ENCODE peak calls at places on chromosomes 4 and X, in seven cellular contexts. One of them, this sample, is unnamed.

GRCh38 chrX:12974217-12974796 is 603 bp upstream of the TMSB4X start:
- DNase-seq in stimulated activated CD4-positive, alpha-beta T cell treated with anti-CD3 and anti-CD28 coated beads, Interleukin-1b, Interleukin-23, amount 100 ng/mL, for 48 hours: peak; percentile 67
- DNase-seq in ureter: peak; percentile 68
- DNase-seq in hepatic stellate cell: peak; percentile 57
- DNase-seq in T-cell: no peak
- DNase-seq in thoracic aorta: no peak
- DNase-seq in cardiac fibroblast: peak; percentile 83
- DNase-seq in this sample: no peak

GRCh38 chr4:54063737-54064316 is 578 bp downstream of the CHIC2 start:
- DNase-seq in stimulated activated CD4-positive, alpha-beta T cell treated with anti-CD3 and anti-CD28 coated beads, Interleukin-1b, Interleukin-23, amount 100 ng/mL, for 48 hours: peak; percentile 20
- DNase-seq in ureter: peak; percentile 55
- DNase-seq in hepatic stellate cell: no peak
- DNase-seq in T-cell: peak; percentile 29
- DNase-seq in thoracic aorta: no peak
- DNase-seq in cardiac fibroblast: peak; percentile 31
- DNase-seq in this sample: no peak

GRCh38 chrX:20515841-20516461 is 249.2 kb upstream of the RPS6KA3 start:
- DNase-seq in stimulated activated CD4-positive, alpha-beta T cell treated with anti-CD3 and anti-CD28 coated beads, Interleukin-1b, Interleukin-23, amount 100 ng/mL, for 48 hours: peak; percentile 24
- DNase-seq in ureter: no peak
- DNase-seq in hepatic stellate cell: peak; percentile 26
- DNase-seq in T-cell: no peak
- DNase-seq in thoracic aorta: no peak
- DNase-seq in cardiac fibroblast: peak; percentile 90
- DNase-seq in this sample: no peak

GRCh38 chr4:180589575-180589974 is 1653.6 kb upstream of the TENM3 start:
- DNase-seq in stimulated activated CD4-positive, alpha-beta T cell treated with anti-CD3 and anti-CD28 coated beads, Interleukin-1b, Interleukin-23, amount 100 ng/mL, for 48 hours: no peak
- DNase-seq in ureter: no peak
- DNase-seq in hepatic stellate cell: no peak
- DNase-seq in T-cell: no peak
- DNase-seq in thoracic aorta: no peak
- DNase-seq in cardiac fibroblast: no peak
- DNase-seq in this sample: no peak

GRCh38 chr4:129264008-129264657 is 168.2 kb downstream of the C4orf33 start:
- DNase-seq in stimulated activated CD4-positive, alpha-beta T cell treated with anti-CD3 and anti-CD28 coated beads, Interleukin-1b, Interleukin-23, amount 100 ng/mL, for 48 hours: no peak
- DNase-seq in ureter: no peak
- DNase-seq in hepatic stellate cell: no peak
- DNase-seq in T-cell: no peak
- DNase-seq in thoracic aorta: no peak
- DNase-seq in cardiac fibroblast: no peak
- DNase-seq in this sample: peak; percentile 17

GRCh38 chr4:139910106-139910505 is 243.9 kb downstream of the MAML3 start:
- DNase-seq in stimulated activated CD4-positive, alpha-beta T cell treated with anti-CD3 and anti-CD28 coated beads, Interleukin-1b, Interleukin-23, amount 100 ng/mL, for 48 hours: no peak
- DNase-seq in ureter: no peak
- DNase-seq in hepatic stellate cell: no peak
- DNase-seq in T-cell: no peak
- DNase-seq in thoracic aorta: no peak
- DNase-seq in cardiac fibroblast: peak; percentile 46
- DNase-seq in this sample: no peak

GRCh38 chrX:10833299-10834169 is 213.1 kb upstream of the MID1 start:
- DNase-seq in stimulated activated CD4-positive, alpha-beta T cell treated with anti-CD3 and anti-CD28 coated beads, Interleukin-1b, Interleukin-23, amount 100 ng/mL, for 48 hours: no peak
- DNase-seq in ureter: peak; percentile 56
- DNase-seq in hepatic stellate cell: no peak
- DNase-seq in T-cell: no peak
- DNase-seq in thoracic aorta: no peak
- DNase-seq in cardiac fibroblast: peak; percentile 2
- DNase-seq in this sample: no peak

GRCh38 chr4:107755841-107756356 is 35.9 kb upstream of the PAPSS1 start:
- DNase-seq in stimulated activated CD4-positive, alpha-beta T cell treated with anti-CD3 and anti-CD28 coated beads, Interleukin-1b, Interleukin-23, amount 100 ng/mL, for 48 hours: no peak
- DNase-seq in ureter: no peak
- DNase-seq in hepatic stellate cell: no peak
- DNase-seq in T-cell: no peak
- DNase-seq in thoracic aorta: no peak
- DNase-seq in cardiac fibroblast: no peak
- DNase-seq in this sample: no peak

GRCh38 chrX:101348452-101349222 is at the start of gene TIMM8A:
- DNase-seq in stimulated activated CD4-positive, alpha-beta T cell treated with anti-CD3 and anti-CD28 coated beads, Interleukin-1b, Interleukin-23, amount 100 ng/mL, for 48 hours: peak; percentile 75
- DNase-seq in ureter: peak; percentile 79
- DNase-seq in hepatic stellate cell: peak; percentile 75
- DNase-seq in T-cell: peak; percentile 72
- DNase-seq in thoracic aorta: peak; percentile 6
- DNase-seq in cardiac fibroblast: peak; percentile 70
- DNase-seq in this sample: peak; percentile 58

GRCh38 chr4:4693755-4694295 is 152.0 kb upstream of the STX18 start:
- DNase-seq in stimulated activated CD4-positive, alpha-beta T cell treated with anti-CD3 and anti-CD28 coated beads, Interleukin-1b, Interleukin-23, amount 100 ng/mL, for 48 hours: no peak
- DNase-seq in ureter: no peak
- DNase-seq in hepatic stellate cell: no peak
- DNase-seq in T-cell: no peak
- DNase-seq in thoracic aorta: no peak
- DNase-seq in cardiac fibroblast: no peak
- DNase-seq in this sample: no peak

GRCh38 chr4:87060957-87061356 is 126.1 kb downstream of the AFF1 start:
- DNase-seq in stimulated activated CD4-positive, alpha-beta T cell treated with anti-CD3 and anti-CD28 coated beads, Interleukin-1b, Interleukin-23, amount 100 ng/mL, for 48 hours: no peak
- DNase-seq in ureter: no peak
- DNase-seq in hepatic stellate cell: peak; percentile 34
- DNase-seq in T-cell: no peak
- DNase-seq in thoracic aorta: no peak
- DNase-seq in cardiac fibroblast: peak; percentile 71
- DNase-seq in this sample: no peak

GRCh38 chrX:100615015-100615414 is 21.6 kb downstream of the TSPAN6 start:
- DNase-seq in stimulated activated CD4-positive, alpha-beta T cell treated with anti-CD3 and anti-CD28 coated beads, Interleukin-1b, Interleukin-23, amount 100 ng/mL, for 48 hours: peak; percentile 1
- DNase-seq in ureter: no peak
- DNase-seq in hepatic stellate cell: peak; percentile 13
- DNase-seq in T-cell: no peak
- DNase-seq in thoracic aorta: no peak
- DNase-seq in cardiac fibroblast: peak; percentile 82
- DNase-seq in this sample: no peak